ENCODE peak calls at places on chromosomes 1 and 21, in nine cellular contexts. I, M, W, U, E, F, A, N and H are unnamed samples.

GRCh38 chr1:150484861-150485260 is 2.4 kb upstream of the TARS2 start:
- DNase-seq in M (no peak), W (peak; percentile 20), F (no peak), A (no peak), E (no peak), U (no peak), N (peak; percentile 18), I (peak; percentile 50), H (peak; percentile 35)

GRCh38 chr1:25774921-25775774 is 24.8 kb upstream of the SELENON start:
- DNase-seq in F (peak; percentile 42), E (peak; percentile 90), A (peak; percentile 64), W (no peak), U (no peak), I (no peak), N (no peak), M (no peak), H (no peak)

GRCh38 chr1:204826970-204827369 is 43.7 kb upstream of the NFASC start:
- DNase-seq in E (no peak), F (no peak), W (no peak), I (no peak), M (peak; percentile 47), N (no peak), A (no peak), U (no peak), H (no peak)

GRCh38 chr1:210301254-210301955 is 27.3 kb upstream of the HHAT start:
- DNase-seq in U (no peak), N (no peak), I (peak; percentile 18), M (no peak), E (no peak), F (no peak), W (no peak), A (no peak), H (no peak)

GRCh38 chr1:65172936-65173335 is 24.9 kb downstream of the AK4 start:
- DNase-seq in I (peak; percentile 40), E (no peak), M (no peak), F (no peak), A (no peak), W (no peak), U (no peak), N (no peak), H (no peak)

GRCh38 chr1:173429517-173430477 is 47.3 kb upstream of the PRDX6 start:
- DNase-seq in M (no peak), N (peak; percentile 36), F (peak; percentile 30), U (no peak), E (peak; percentile 95), I (peak; percentile 97), W (peak; percentile 73), A (peak; percentile 58), H (no peak)

GRCh38 chr1:93219443-93219842 is 38.9 kb downstream of the CCDC18 start:
- DNase-seq in A (peak; percentile 4), I (no peak), W (no peak), E (no peak), M (no peak), N (peak; percentile 40), U (no peak), F (no peak), H (no peak)

GRCh38 chr1:243974451-243975292 is 76.4 kb upstream of the ZBTB18 start:
- DNase-seq in M (no peak), A (no peak), I (peak; percentile 35), E (peak; percentile 71), U (no peak), W (no peak), F (no peak), N (peak; percentile 17), H (no peak)

GRCh38 chr1:236455242-236455641 is 61.2 kb downstream of the EDARADD start:
- DNase-seq in N (no peak), I (no peak), F (no peak), A (no peak), E (no peak), M (no peak), W (no peak), U (no peak), H (no peak)

GRCh38 chr1:116854294-116854693 is 55.4 kb upstream of the PTGFRN start:
- DNase-seq in A (no peak), N (no peak), U (no peak), E (peak; percentile 45), W (no peak), F (no peak), I (no peak), M (no peak), H (no peak)

GRCh38 chr1:216926681-216927080 is 203.5 kb upstream of the ESRRG start:
- DNase-seq in A (no peak), N (no peak), W (no peak), I (no peak), F (no peak), M (no peak), E (no peak), U (no peak), H (no peak)

GRCh38 chr1:110542730-110543129 is 23.8 kb upstream of the KCNA10 start:
- DNase-seq in I (peak; percentile 36), N (peak; percentile 39), M (peak; percentile 32), A (no peak), E (no peak), F (no peak), W (no peak), U (no peak), H (peak; percentile 54)

GRCh38 chr1:18417317-18418269 is 63.1 kb upstream of the KLHDC7A start:
- DNase-seq in N (no peak), U (no peak), A (no peak), M (no peak), W (no peak), F (no peak), I (no peak), E (no peak), H (no peak)

GRCh38 chr1:31581821-31582810 is 5.8 kb downstream of the TINAGL1 start:
- DNase-seq in W (no peak), F (no peak), U (no peak), N (peak; percentile 57), I (no peak), E (no peak), A (no peak), M (no peak), H (no peak)

GRCh38 chr1:152162826-152163463 is 3.9 kb upstream of the RPTN start:
- DNase-seq in F (no peak), M (no peak), W (peak; percentile 92), A (no peak), I (peak; percentile 95), N (peak; percentile 99), U (no peak), E (no peak), H (peak; percentile 90)

GRCh38 chr21:41164052-41164451 is 3.9 kb upstream of the BACE2 start:
- DNase-seq in U (no peak), M (no peak), A (no peak), E (no peak), F (no peak), I (no peak), W (no peak), N (no peak), H (no peak)

GRCh38 chr1:201172336-201172735 is 18.1 kb upstream of the TMEM9 start:
- DNase-seq in F (no peak), A (no peak), E (no peak), I (peak; percentile 20), W (no peak), N (no peak), M (no peak), U (no peak), H (no peak)

GRCh38 chr1:23594927-23595353 is 35.6 kb upstream of the ID3 start:
- DNase-seq in F (no peak), E (no peak), W (no peak), A (no peak), U (no peak), M (no peak), I (no peak), N (no peak), H (no peak)

GRCh38 chr1:234611799-234612351 is 1.9 kb upstream of the IRF2BP2 start:
- DNase-seq in U (no peak), F (no peak), I (no peak), M (no peak), E (peak; percentile 48), W (no peak), A (no peak), N (peak; percentile 38), H (peak; percentile 37)

GRCh38 chr1:94599090-94599813 is 57.7 kb upstream of the F3 start:
- DNase-seq in I (no peak), A (no peak), W (no peak), U (no peak), E (no peak), N (no peak), M (no peak), F (no peak), H (peak; percentile 11)

GRCh38 chr1:10793129-10793651 is 3.3 kb downstream of the CASZ1 start:
- DNase-seq in I (no peak), E (peak; percentile 68), A (no peak), M (no peak), N (peak; percentile 1), W (no peak), F (no peak), U (no peak), H (peak; percentile 9)

GRCh38 chr1:154398141-154398540 is 7.0 kb upstream of the IL6R start:
- DNase-seq in E (no peak), W (no peak), U (no peak), M (no peak), I (no peak), F (no peak), N (no peak), A (no peak), H (no peak)

GRCh38 chr1:20936216-20936615 is 149.1 kb upstream of the HP1BP3 start:
- DNase-seq in W (no peak), N (no peak), A (no peak), F (no peak), M (no peak), I (no peak), U (no peak), E (no peak), H (no peak)

GRCh38 chr21:45177039-45177438 is 102.7 kb downstream of the ADARB1 start:
- DNase-seq in W (no peak), A (no peak), I (no peak), F (no peak), N (no peak), E (no peak), M (no peak), U (no peak), H (no peak)

GRCh38 chr1:45200906-45201500 is 5.4 kb downstream of the ZSWIM5 start:
- DNase-seq in W (no peak), M (no peak), U (no peak), I (no peak), A (no peak), N (no peak), E (no peak), F (no peak), H (no peak)

GRCh38 chr1:178531897-178532296 is 19.0 kb downstream of the TEX35 start:
- DNase-seq in W (no peak), A (no peak), E (peak; percentile 75), M (no peak), I (peak; percentile 15), F (no peak), N (no peak), U (no peak), H (peak; percentile 33)

GRCh38 chr1:1806890-1807289 is 28.6 kb upstream of the NADK start:
- DNase-seq in E (no peak), M (no peak), I (no peak), A (no peak), U (no peak), F (no peak), N (no peak), W (no peak), H (no peak)

GRCh38 chr1:200150721-200151120 is 123.2 kb downstream of the NR5A2 start:
- DNase-seq in F (peak; percentile 29), U (no peak), A (no peak), E (no peak), M (peak; percentile 61), I (peak; percentile 75), W (peak; percentile 33), N (peak; percentile 91), H (peak; percentile 46)

GRCh38 chr1:151998611-151999362 is 5.1 kb upstream of the S100A10 start:
- DNase-seq in N (peak; percentile 96), E (no peak), A (no peak), U (no peak), W (no peak), I (no peak), F (no peak), M (no peak), H (no peak)

GRCh38 chr1:197367631-197368030 is 99.6 kb downstream of the CRB1 start:
- DNase-seq in U (no peak), F (peak; percentile 37), E (peak; percentile 84), N (no peak), I (no peak), A (no peak), M (no peak), W (no peak), H (no peak)

GRCh38 chr1:194161591-194161990 is 975.2 kb upstream of the B3GALT2 start:
- DNase-seq in F (no peak), E (no peak), M (no peak), N (no peak), A (no peak), I (peak; percentile 25), U (no peak), W (no peak), H (no peak)